ENCODE peak calls at places on chromosomes 3 and 15, in nine cellular contexts. One of them, this sample, is unnamed.
A peak's percentile ranks its signal among the peaks of the same experiment; 100 is the strongest.

GRCh38 chr15:32873292-32874114 is 155.7 kb downstream of the GREM1 start:
- DNase-seq in HCT116: no peak
- DNase-seq in transverse colon: no peak
- DNase-seq in spleen: no peak
- DNase-seq in esophagus muscularis mucosa: no peak
- DNase-seq in Panc1: no peak
- DNase-seq in breast epithelium: no peak
- DNase-seq in stomach: no peak
- DNase-seq in HepG2: no peak
- DNase-seq in this sample: peak; percentile 71

GRCh38 chr15:68205949-68206539 is 912 bp upstream of the CALML4 start:
- DNase-seq in esophagus muscularis mucosa: no peak
- DNase-seq in transverse colon: peak; percentile 92
- DNase-seq in Panc1: no peak
- DNase-seq in HepG2: no peak
- DNase-seq in breast epithelium: no peak
- DNase-seq in HCT116: no peak
- DNase-seq in stomach: peak; percentile 67
- DNase-seq in spleen: peak; percentile 83
- DNase-seq in this sample: peak; percentile 85

GRCh38 chr3:58039609-58040008 is 31.4 kb downstream of the FLNB start:
- DNase-seq in esophagus muscularis mucosa: no peak
- DNase-seq in Panc1: no peak
- DNase-seq in breast epithelium: no peak
- DNase-seq in stomach: no peak
- DNase-seq in HCT116: no peak
- DNase-seq in spleen: no peak
- DNase-seq in HepG2: no peak
- DNase-seq in transverse colon: no peak
- DNase-seq in this sample: peak; percentile 11

GRCh38 chr3:98110191-98110908 is 20.2 kb upstream of the OR5H1 start:
- DNase-seq in HepG2: no peak
- DNase-seq in spleen: no peak
- DNase-seq in Panc1: no peak
- DNase-seq in transverse colon: no peak
- DNase-seq in esophagus muscularis mucosa: no peak
- DNase-seq in stomach: no peak
- DNase-seq in breast epithelium: no peak
- DNase-seq in HCT116: no peak
- DNase-seq in this sample: no peak

GRCh38 chr3:152445227-152445626 is 176.5 kb downstream of the MBNL1 start:
- DNase-seq in HepG2: peak; percentile 5
- DNase-seq in breast epithelium: no peak
- DNase-seq in stomach: no peak
- DNase-seq in HCT116: no peak
- DNase-seq in transverse colon: no peak
- DNase-seq in spleen: no peak
- DNase-seq in esophagus muscularis mucosa: no peak
- DNase-seq in Panc1: no peak
- DNase-seq in this sample: no peak

GRCh38 chr15:44427756-44428724 is 611 bp downstream of the CTDSPL2 start:
- DNase-seq in transverse colon: peak; percentile 69
- DNase-seq in spleen: no peak
- DNase-seq in Panc1: no peak
- DNase-seq in HCT116: peak; percentile 21
- DNase-seq in stomach: peak; percentile 74
- DNase-seq in esophagus muscularis mucosa: no peak
- DNase-seq in HepG2: peak; percentile 62
- DNase-seq in breast epithelium: no peak
- DNase-seq in this sample: no peak

GRCh38 chr3:45499529-45499928 is 95.0 kb upstream of the LIMD1 start:
- DNase-seq in HepG2: peak; percentile 12
- DNase-seq in breast epithelium: no peak
- DNase-seq in esophagus muscularis mucosa: no peak
- DNase-seq in stomach: no peak
- DNase-seq in transverse colon: no peak
- DNase-seq in Panc1: no peak
- DNase-seq in HCT116: peak; percentile 19
- DNase-seq in spleen: no peak
- DNase-seq in this sample: no peak

GRCh38 chr3:173065543-173065970 is 75.5 kb downstream of the SPATA16 start:
- DNase-seq in stomach: no peak
- DNase-seq in breast epithelium: no peak
- DNase-seq in HCT116: no peak
- DNase-seq in transverse colon: no peak
- DNase-seq in HepG2: no peak
- DNase-seq in spleen: no peak
- DNase-seq in esophagus muscularis mucosa: no peak
- DNase-seq in Panc1: no peak
- DNase-seq in this sample: no peak

GRCh38 chr3:53709856-53710674 is 136.2 kb downstream of the CHDH start:
- DNase-seq in transverse colon: peak; percentile 60
- DNase-seq in esophagus muscularis mucosa: peak; percentile 24
- DNase-seq in spleen: peak; percentile 86
- DNase-seq in stomach: peak; percentile 75
- DNase-seq in HepG2: peak; percentile 50
- DNase-seq in breast epithelium: peak; percentile 47
- DNase-seq in HCT116: peak; percentile 65
- DNase-seq in Panc1: peak; percentile 25
- DNase-seq in this sample: peak; percentile 84

GRCh38 chr3:166570136-166570535 is 732.9 kb upstream of the BCHE start:
- DNase-seq in HepG2: no peak
- DNase-seq in transverse colon: no peak
- DNase-seq in spleen: no peak
- DNase-seq in breast epithelium: no peak
- DNase-seq in stomach: no peak
- DNase-seq in HCT116: no peak
- DNase-seq in esophagus muscularis mucosa: no peak
- DNase-seq in Panc1: no peak
- DNase-seq in this sample: no peak

GRCh38 chr15:91807122-91807521 is 46.4 kb upstream of the SLCO3A1 start:
- DNase-seq in esophagus muscularis mucosa: no peak
- DNase-seq in breast epithelium: no peak
- DNase-seq in Panc1: no peak
- DNase-seq in stomach: no peak
- DNase-seq in HCT116: no peak
- DNase-seq in HepG2: no peak
- DNase-seq in transverse colon: no peak
- DNase-seq in spleen: no peak
- DNase-seq in this sample: no peak

GRCh38 chr3:73786346-73786807 is 161.6 kb upstream of the PDZRN3 start:
- DNase-seq in spleen: no peak
- DNase-seq in breast epithelium: peak; percentile 49
- DNase-seq in transverse colon: no peak
- DNase-seq in HCT116: no peak
- DNase-seq in esophagus muscularis mucosa: no peak
- DNase-seq in stomach: no peak
- DNase-seq in Panc1: peak; percentile 15
- DNase-seq in HepG2: no peak
- DNase-seq in this sample: no peak

DNA sequence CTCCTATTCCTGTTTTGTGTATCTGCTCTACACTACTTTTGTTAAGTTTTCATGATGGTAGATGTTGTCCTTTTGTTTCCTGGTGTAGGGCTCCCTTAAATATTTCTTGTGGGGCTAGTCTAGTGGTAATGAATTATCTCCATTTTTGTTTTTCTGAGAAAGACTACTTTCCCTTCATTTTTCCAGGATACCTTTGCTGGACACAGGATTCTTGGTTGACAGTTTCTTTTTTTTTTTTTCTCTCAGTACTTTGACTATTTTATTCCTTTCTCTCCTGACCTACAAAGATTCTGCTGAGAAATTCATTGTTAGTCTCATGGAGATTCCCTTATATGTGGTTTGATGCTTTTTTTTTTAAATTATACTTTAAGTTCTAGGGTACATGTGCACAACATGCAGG is 38.0 kb downstream of the FAIM start:
- DNase-seq in breast epithelium: no peak
- DNase-seq in spleen: no peak
- DNase-seq in Panc1: no peak
- DNase-seq in transverse colon: no peak
- DNase-seq in stomach: no peak
- DNase-seq in esophagus muscularis mucosa: no peak
- DNase-seq in HepG2: no peak
- DNase-seq in HCT116: no peak
- DNase-seq in this sample: no peak
- H3K9me3 ChIP-seq in breast epithelium: peaks cover 29% of the 10 kb centered on the region
- H3K9me3 ChIP-seq in spleen: peaks cover 74% of the 10 kb centered on the region
- H3K9me3 ChIP-seq in Panc1: peaks cover 17% of the 10 kb centered on the region
- H3K9me3 ChIP-seq in transverse colon: peaks cover 41% of the 10 kb centered on the region
- H3K9me3 ChIP-seq in stomach: peaks cover 9% of the 10 kb centered on the region
- H3K9me3 ChIP-seq in esophagus muscularis mucosa: peaks cover 21% of the 10 kb centered on the region
- H3K9me3 ChIP-seq in HepG2: peaks cover 17% of the 10 kb centered on the region
- H3K9me3 ChIP-seq in HCT116: peaks cover 6% of the 10 kb centered on the region
- H3K9me3 ChIP-seq in this sample: peaks cover 2% of the 10 kb centered on the region

DNA sequence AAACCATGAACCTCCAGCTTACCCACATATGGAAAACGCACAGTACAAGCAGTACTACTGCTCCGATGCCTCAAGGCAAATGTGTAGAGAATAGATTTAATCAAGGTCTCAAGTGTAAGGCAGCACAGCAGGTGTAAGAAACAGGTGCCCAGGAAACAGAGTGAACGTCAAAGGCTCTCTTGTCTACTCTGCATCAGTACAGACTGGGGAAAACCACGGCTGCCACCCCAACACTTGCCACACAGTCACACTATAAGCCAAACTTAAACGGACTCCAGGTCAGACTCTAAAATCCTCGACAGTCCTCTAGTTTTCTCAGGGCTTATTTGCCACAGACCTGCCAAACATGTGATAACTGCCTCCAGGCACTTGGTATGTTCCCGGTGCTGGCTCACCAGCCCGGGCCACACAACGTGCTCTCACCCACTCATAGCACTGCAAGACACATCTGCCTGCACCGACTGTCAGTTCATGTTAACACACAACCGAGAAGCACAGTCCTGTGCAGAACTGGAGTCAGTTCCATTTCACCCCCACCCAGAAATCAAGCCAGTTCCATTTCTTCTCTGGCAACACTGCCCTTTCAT is 30.6 kb downstream of the ABCC5 start:
- DNase-seq in HepG2: no peak
- DNase-seq in stomach: no peak
- DNase-seq in transverse colon: no peak
- DNase-seq in esophagus muscularis mucosa: no peak
- DNase-seq in HCT116: no peak
- DNase-seq in Panc1: no peak
- DNase-seq in breast epithelium: no peak
- DNase-seq in spleen: no peak
- DNase-seq in this sample: no peak
- H3K27ac ChIP-seq in HepG2: peak overlapping the region; percentile 80
- H3K27ac ChIP-seq in stomach: no peak overlapping the region
- H3K27ac ChIP-seq in transverse colon: no peak overlapping the region
- H3K27ac ChIP-seq in esophagus muscularis mucosa: no peak overlapping the region
- H3K27ac ChIP-seq in HCT116: no peak overlapping the region
- H3K27ac ChIP-seq in Panc1: no peak overlapping the region
- H3K27ac ChIP-seq in breast epithelium: no peak overlapping the region
- H3K27ac ChIP-seq in spleen: no peak overlapping the region
- H3K27ac ChIP-seq in this sample: no peak overlapping the region

DNA sequence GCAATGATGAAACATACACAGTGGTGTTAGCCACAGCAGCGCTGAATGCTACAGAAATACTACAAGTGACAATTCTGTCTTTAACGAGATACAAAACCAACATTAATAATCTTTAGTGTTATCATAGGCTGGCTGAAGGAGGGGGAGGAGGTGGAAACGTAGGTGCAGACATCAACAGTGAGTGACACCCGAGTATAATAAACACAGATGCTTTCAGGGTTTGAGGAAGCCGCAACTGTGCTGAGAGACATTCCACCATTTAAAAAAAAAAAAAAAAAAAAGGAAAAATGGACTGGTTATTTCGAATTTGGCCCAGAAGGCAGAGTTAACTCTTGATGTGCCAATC is 4.3 kb upstream of the IGDCC3 start:
- DNase-seq in esophagus muscularis mucosa: no peak
- DNase-seq in Panc1: no peak
- DNase-seq in spleen: no peak
- DNase-seq in HepG2: no peak
- DNase-seq in breast epithelium: no peak
- DNase-seq in stomach: no peak
- DNase-seq in transverse colon: no peak
- DNase-seq in HCT116: no peak
- DNase-seq in this sample: no peak
- TF ChIP-seq POLR2AphosphoS5 in esophagus muscularis mucosa: no peak
- TF ChIP-seq POLR2AphosphoS5 in Panc1: no peak
- TF ChIP-seq POLR2AphosphoS5 in spleen: no peak
- TF ChIP-seq POLR2AphosphoS5 in HepG2: no peak
- TF ChIP-seq POLR2AphosphoS5 in breast epithelium: no peak
- TF ChIP-seq POLR2AphosphoS5 in stomach: no peak
- TF ChIP-seq POLR2AphosphoS5 in transverse colon: no peak
- TF ChIP-seq POLR2AphosphoS5 in HCT116: no peak
- TF ChIP-seq POLR2AphosphoS5 in this sample: no peak

GRCh38 chr15:56236197-56236596 is 7.5 kb downstream of the RFX7 start:
- DNase-seq in transverse colon: no peak
- DNase-seq in stomach: no peak
- DNase-seq in breast epithelium: no peak
- DNase-seq in HCT116: no peak
- DNase-seq in Panc1: no peak
- DNase-seq in HepG2: no peak
- DNase-seq in esophagus muscularis mucosa: no peak
- DNase-seq in spleen: no peak
- DNase-seq in this sample: no peak

GRCh38 chr15:56233549-56233948 is 10.1 kb downstream of the RFX7 start:
- DNase-seq in esophagus muscularis mucosa: no peak
- DNase-seq in stomach: no peak
- DNase-seq in HepG2: no peak
- DNase-seq in HCT116: no peak
- DNase-seq in breast epithelium: no peak
- DNase-seq in spleen: no peak
- DNase-seq in transverse colon: no peak
- DNase-seq in Panc1: no peak
- DNase-seq in this sample: no peak

GRCh38 chr15:56232058-56232457 is 11.6 kb downstream of the RFX7 start:
- DNase-seq in HCT116: no peak
- DNase-seq in spleen: no peak
- DNase-seq in stomach: no peak
- DNase-seq in HepG2: no peak
- DNase-seq in breast epithelium: no peak
- DNase-seq in transverse colon: no peak
- DNase-seq in Panc1: no peak
- DNase-seq in esophagus muscularis mucosa: no peak
- DNase-seq in this sample: no peak

GRCh38 chr15:56240390-56240789 is 3.3 kb downstream of the RFX7 start:
- DNase-seq in transverse colon: no peak
- DNase-seq in breast epithelium: no peak
- DNase-seq in spleen: no peak
- DNase-seq in HepG2: no peak
- DNase-seq in HCT116: no peak
- DNase-seq in Panc1: no peak
- DNase-seq in stomach: no peak
- DNase-seq in esophagus muscularis mucosa: no peak
- DNase-seq in this sample: no peak

DNA sequence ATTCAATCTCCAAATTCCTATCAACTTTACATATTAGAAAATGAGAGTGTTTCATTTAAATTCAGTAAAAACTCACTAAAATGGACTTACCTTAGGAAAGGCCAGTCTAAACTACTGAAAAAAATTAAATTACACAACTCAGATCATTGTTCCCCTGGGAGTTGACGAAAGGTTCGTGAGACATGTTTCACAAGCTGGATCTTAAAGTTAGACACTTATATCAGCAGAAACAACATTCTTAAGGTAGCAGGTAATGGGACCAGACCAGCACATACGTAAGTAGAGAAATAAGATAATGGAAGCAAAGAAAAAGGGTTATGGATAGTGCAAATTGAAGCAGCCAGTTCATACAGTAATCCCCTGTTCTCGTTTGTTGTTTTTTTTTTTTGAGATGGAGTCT is 8.9 kb downstream of the RFX7 start:
- DNase-seq in breast epithelium: no peak
- DNase-seq in esophagus muscularis mucosa: no peak
- DNase-seq in HepG2: no peak
- DNase-seq in stomach: no peak
- DNase-seq in Panc1: no peak
- DNase-seq in HCT116: no peak
- DNase-seq in spleen: no peak
- DNase-seq in transverse colon: no peak
- DNase-seq in this sample: no peak
- H3K9me3 ChIP-seq in breast epithelium: peaks cover 16% of the 10 kb centered on the region
- H3K9me3 ChIP-seq in esophagus muscularis mucosa: no peaks in the 10 kb centered on the region
- H3K9me3 ChIP-seq in HepG2: peaks cover 35% of the 10 kb centered on the region
- H3K9me3 ChIP-seq in stomach: peaks cover 5% of the 10 kb centered on the region
- H3K9me3 ChIP-seq in Panc1: peaks cover 3% of the 10 kb centered on the region
- H3K9me3 ChIP-seq in HCT116: peaks cover 7% of the 10 kb centered on the region
- H3K9me3 ChIP-seq in spleen: peaks cover 51% of the 10 kb centered on the region
- H3K9me3 ChIP-seq in transverse colon: peaks cover 15% of the 10 kb centered on the region
- H3K9me3 ChIP-seq in this sample: no peaks in the 10 kb centered on the region